ENCODE peak calls at places on chromosomes 3 and 15, in seven cellular contexts. H is WTC11, G is GM13976, X is uterus, D is A549, R is fibroblast of the aortic adventitia, K is coronary artery. V is an unnamed sample.
A peak's percentile ranks its signal among the peaks of the same experiment; 100 is the strongest.

GRCh38 chr15:88738796-88739195 is 64.4 kb upstream of the ACAN start:
- DNase-seq in H (no peak), G (no peak), X (no peak), D (no peak), R (no peak), K (no peak), V (no peak)

GRCh38 chr15:60966316-60966715 is 262.8 kb downstream of the RORA start:
- DNase-seq in H (no peak), G (no peak), X (no peak), D (no peak), R (peak; percentile 39), K (no peak), V (no peak)

GRCh38 chr3:153163349-153164008 is 1.5 kb downstream of the RAP2B start:
- DNase-seq in H (no peak), G (no peak), X (no peak), D (peak; percentile 42), R (peak; percentile 51), K (no peak), V (no peak)

GRCh38 chr3:48465531-48466378 is 19.2 kb downstream of the ATRIP start:
- DNase-seq in H (peak; percentile 92), G (peak; percentile 93), X (peak; percentile 95), D (peak; percentile 98), R (peak; percentile 100), K (peak; percentile 100), V (peak; percentile 99)

GRCh38 chr3:159123877-159124276 is 322.0 kb downstream of the MFSD1 start:
- DNase-seq in H (no peak), G (no peak), X (no peak), D (no peak), R (no peak), K (no peak), V (no peak)

GRCh38 chr3:110526732-110527727 is 544.6 kb upstream of the NECTIN3 start:
- DNase-seq in H (no peak), G (no peak), X (no peak), D (peak; percentile 44), R (peak; percentile 93), K (no peak), V (no peak)

GRCh38 chr3:48238506-48239085 is 2.3 kb upstream of the ZNF589 start:
- DNase-seq in H (no peak), G (no peak), X (no peak), D (no peak), R (peak; percentile 10), K (no peak), V (no peak)

GRCh38 chr15:36693644-36694043 is 114.2 kb downstream of the CDIN1 start:
- DNase-seq in H (no peak), G (no peak), X (no peak), D (no peak), R (no peak), K (no peak), V (no peak)

GRCh38 chr15:95825198-95825597 is 505.3 kb upstream of the NR2F2 start:
- DNase-seq in H (no peak), G (no peak), X (no peak), D (no peak), R (no peak), K (no peak), V (no peak)

GRCh38 chr3:186931487-186932280 is 1.4 kb downstream of the ST6GAL1 start:
- DNase-seq in H (peak; percentile 57), G (peak; percentile 64), X (peak; percentile 31), D (no peak), R (peak; percentile 32), K (no peak), V (peak; percentile 77)

GRCh38 chr3:45892161-45892560 is 5.8 kb downstream of the CCR9 start:
- DNase-seq in H (no peak), G (no peak), X (no peak), D (no peak), R (no peak), K (no peak), V (no peak)

GRCh38 chr3:20060924-20061323 is 20.7 kb downstream of the KAT2B start:
- DNase-seq in H (no peak), G (no peak), X (no peak), D (no peak), R (peak; percentile 78), K (no peak), V (no peak)

GRCh38 chr15:87118424-87118823 is 1038.8 kb downstream of the AGBL1 start:
- DNase-seq in H (no peak), G (no peak), X (no peak), D (no peak), R (no peak), K (no peak), V (no peak)

GRCh38 chr15:34252545-34252944 is 27.7 kb downstream of the EMC4 start:
- DNase-seq in H (no peak), G (no peak), X (no peak), D (no peak), R (no peak), K (no peak), V (no peak)

GRCh38 chr15:90716317-90716975 is 700 bp upstream of the BLM start:
- DNase-seq in H (no peak), G (no peak), X (no peak), D (peak; percentile 26), R (peak; percentile 23), K (no peak), V (no peak)

GRCh38 chr3:129224984-129225393 is 24.4 kb upstream of the COPG1 start:
- DNase-seq in H (no peak), G (no peak), X (peak; percentile 58), D (peak; percentile 86), R (peak; percentile 75), K (peak; percentile 86), V (peak; percentile 89)

GRCh38 chr15:77032052-77032646 is 37.2 kb downstream of the PSTPIP1 start:
- DNase-seq in H (peak; percentile 13), G (no peak), X (peak; percentile 13), D (no peak), R (no peak), K (peak; percentile 64), V (peak; percentile 24)

GRCh38 chr3:105094588-105094987 is 272.1 kb upstream of the ALCAM start:
- DNase-seq in H (no peak), G (no peak), X (no peak), D (no peak), R (no peak), K (no peak), V (no peak)

GRCh38 chr3:154552338-154552737 is 122.3 kb upstream of the GPR149 start:
- DNase-seq in H (no peak), G (no peak), X (no peak), D (no peak), R (no peak), K (no peak), V (no peak)

GRCh38 chr15:49418811-49419210 is 4.2 kb upstream of the FGF7 start:
- DNase-seq in H (no peak), G (no peak), X (no peak), D (no peak), R (no peak), K (no peak), V (no peak)

GRCh38 chr15:49424954-49425353 is 1.9 kb downstream of the FGF7 start:
- DNase-seq in H (no peak), G (no peak), X (no peak), D (no peak), R (no peak), K (no peak), V (no peak)

GRCh38 chr15:49423021-49423420 is at the start of gene FGF7:
- DNase-seq in H (no peak), G (no peak), X (peak; percentile 26), D (no peak), R (peak; percentile 94), K (no peak), V (no peak)

GRCh38 chr15:49423906-49424520 is 971 bp downstream of the FGF7 start:
- DNase-seq in H (no peak), G (no peak), X (no peak), D (no peak), R (peak; percentile 62), K (no peak), V (no peak)

GRCh38 chr15:49421991-49422390 is 1.1 kb upstream of the FGF7 start:
- DNase-seq in H (peak; percentile 52), G (peak; percentile 38), X (peak; percentile 39), D (peak; percentile 40), R (peak; percentile 86), K (no peak), V (no peak)
- TF ChIP-seq CTCF in H (peak; percentile 77), G (peak; percentile 59), X (peak; percentile 85), D (peak; percentile 49), R (peak; percentile 82), K (peak; percentile 75), V (peak; percentile 50)

GRCh38 chr15:79296583-79296982 is 14.1 kb downstream of the ANKRD34C start:
- DNase-seq in H (no peak), G (no peak), X (no peak), D (peak; percentile 36), R (no peak), K (no peak), V (no peak)
- TF ChIP-seq CTCF in H (no peak), G (no peak), X (no peak), D (no peak), R (peak; percentile 4), K (no peak), V (no peak)

GRCh38 chr15:57505056-57505713 is 86.5 kb upstream of the MYZAP start:
- DNase-seq in H (no peak), G (no peak), X (no peak), D (peak; percentile 55), R (peak; percentile 61), K (no peak), V (no peak)

GRCh38 chr15:57502116-57502515 is 89.6 kb upstream of the MYZAP start:
- DNase-seq in H (no peak), G (no peak), X (no peak), D (no peak), R (peak; percentile 30), K (no peak), V (no peak)

GRCh38 chr15:57503911-57504598 is 87.6 kb upstream of the MYZAP start:
- DNase-seq in H (no peak), G (no peak), X (no peak), D (no peak), R (peak; percentile 84), K (no peak), V (no peak)

GRCh38 chr15:57504599-57504940 is 87.1 kb upstream of the MYZAP start:
- DNase-seq in H (no peak), G (no peak), X (no peak), D (no peak), R (no peak), K (no peak), V (no peak)

DNA sequence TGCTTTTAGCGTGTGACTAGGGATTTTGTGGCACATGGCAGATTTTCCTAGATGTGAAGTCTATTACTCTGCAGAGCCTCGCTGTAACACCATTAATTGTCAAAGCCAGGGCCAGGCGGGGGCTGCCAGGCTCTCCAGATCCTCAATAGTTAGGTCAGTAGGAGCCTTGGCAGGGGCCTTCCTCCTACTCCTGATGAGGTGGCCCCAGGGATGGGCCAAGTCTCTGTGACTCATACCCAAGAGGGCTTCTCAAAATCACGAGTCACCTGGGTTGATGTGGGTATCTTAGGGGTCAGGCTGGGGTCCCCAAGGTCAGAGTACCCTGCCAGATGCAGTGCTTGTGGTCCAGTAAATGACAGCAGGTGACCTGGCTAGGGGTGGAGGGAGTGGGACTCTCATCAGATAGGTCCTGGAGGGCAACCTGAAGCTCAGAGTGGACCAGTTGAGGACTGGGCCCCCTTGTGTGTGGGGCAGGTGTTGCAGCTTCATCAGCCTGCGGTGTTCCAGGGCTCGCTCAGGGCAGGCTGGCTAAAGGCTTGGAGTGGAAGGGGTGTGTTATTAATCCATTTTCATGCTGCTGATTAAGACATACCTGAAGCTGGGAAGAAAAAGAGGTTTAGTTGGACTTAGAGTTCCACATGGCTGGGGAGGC is 88.5 kb upstream of the MYZAP start:
- DNase-seq in H (peak; percentile 64), G (no peak), X (no peak), D (peak; percentile 35), R (no peak), K (no peak), V (no peak)
- TF ChIP-seq CTCF in H (peak; percentile 48), G (no peak), X (no peak), D (no peak), R (no peak), K (no peak), V (no peak)

GRCh38 chr15:82133251-82133650 is 87.4 kb upstream of the MEX3B start:
- DNase-seq in H (no peak), G (no peak), X (no peak), D (no peak), R (no peak), K (no peak), V (no peak)
- TF ChIP-seq CTCF in H (no peak), G (no peak), X (no peak), D (no peak), R (no peak), K (no peak), V (no peak)